ENCODE peak calls at places on chromosomes 6 and 20, in six cellular contexts. One of them, this sample, is unnamed.

GRCh38 chr6:158057213-158057987 is 75.7 kb downstream of the SYNJ2 start:
- DNase-seq in adrenal gland: peak
- DNase-seq in HCT116: peak
- DNase-seq in fibroblast of pulmonary artery: peak
- DNase-seq in neural progenitor cell: no peak
- DNase-seq in GM12878: no peak
- DNase-seq in this sample: peak

GRCh38 chr6:18101873-18102272 is 20.6 kb downstream of the NHLRC1 start:
- DNase-seq in adrenal gland: no peak
- DNase-seq in GM12878: no peak
- DNase-seq in fibroblast of pulmonary artery: no peak
- DNase-seq in neural progenitor cell: no peak
- DNase-seq in HCT116: no peak
- DNase-seq in this sample: no peak

GRCh38 chr20:38112943-38113294 is 52.2 kb downstream of the TGM2 start:
- DNase-seq in fibroblast of pulmonary artery: no peak
- DNase-seq in GM12878: no peak
- DNase-seq in adrenal gland: no peak
- DNase-seq in neural progenitor cell: no peak
- DNase-seq in HCT116: no peak
- DNase-seq in this sample: no peak

GRCh38 chr6:161976569-161976968 is 702.7 kb upstream of the AGPAT4 start:
- DNase-seq in GM12878: no peak
- DNase-seq in adrenal gland: no peak
- DNase-seq in neural progenitor cell: no peak
- DNase-seq in HCT116: no peak
- DNase-seq in fibroblast of pulmonary artery: no peak
- DNase-seq in this sample: no peak

GRCh38 chr20:47568019-47568418 is 66.3 kb downstream of the NCOA3 start:
- DNase-seq in neural progenitor cell: no peak
- DNase-seq in GM12878: no peak
- DNase-seq in adrenal gland: peak
- DNase-seq in fibroblast of pulmonary artery: peak
- DNase-seq in HCT116: no peak
- DNase-seq in this sample: peak

GRCh38 chr6:4973972-4974885 is 29.6 kb downstream of the RPP40 start:
- DNase-seq in GM12878: no peak
- DNase-seq in fibroblast of pulmonary artery: peak
- DNase-seq in neural progenitor cell: peak
- DNase-seq in adrenal gland: no peak
- DNase-seq in HCT116: no peak
- DNase-seq in this sample: peak

GRCh38 chr6:108123946-108124345 is 41.9 kb upstream of the NR2E1 start:
- DNase-seq in HCT116: no peak
- DNase-seq in fibroblast of pulmonary artery: no peak
- DNase-seq in adrenal gland: no peak
- DNase-seq in GM12878: no peak
- DNase-seq in neural progenitor cell: peak
- DNase-seq in this sample: no peak

GRCh38 chr20:62496525-62497218 is 20.9 kb upstream of the GATA5 start:
- DNase-seq in neural progenitor cell: peak
- DNase-seq in adrenal gland: no peak
- DNase-seq in HCT116: no peak
- DNase-seq in fibroblast of pulmonary artery: no peak
- DNase-seq in GM12878: no peak
- DNase-seq in this sample: no peak

GRCh38 chr6:25014806-25015560 is 79.2 kb upstream of the RIPOR2 start:
- DNase-seq in fibroblast of pulmonary artery: peak
- DNase-seq in HCT116: no peak
- DNase-seq in neural progenitor cell: no peak
- DNase-seq in adrenal gland: no peak
- DNase-seq in GM12878: no peak
- DNase-seq in this sample: peak

GRCh38 chr20:39795401-39796272 is 833.5 kb downstream of the DHX35 start:
- DNase-seq in adrenal gland: no peak
- DNase-seq in GM12878: no peak
- DNase-seq in fibroblast of pulmonary artery: no peak
- DNase-seq in neural progenitor cell: no peak
- DNase-seq in HCT116: no peak
- DNase-seq in this sample: peak

GRCh38 chr20:32363492-32363891 is 5.4 kb downstream of the ASXL1 start:
- DNase-seq in GM12878: no peak
- DNase-seq in adrenal gland: no peak
- DNase-seq in neural progenitor cell: no peak
- DNase-seq in fibroblast of pulmonary artery: no peak
- DNase-seq in HCT116: no peak
- DNase-seq in this sample: no peak

GRCh38 chr20:52665441-52665840 is 306.7 kb upstream of the TSHZ2 start:
- DNase-seq in GM12878: no peak
- DNase-seq in neural progenitor cell: no peak
- DNase-seq in HCT116: no peak
- DNase-seq in fibroblast of pulmonary artery: no peak
- DNase-seq in adrenal gland: no peak
- DNase-seq in this sample: no peak

GRCh38 chr6:37175332-37176267 is 5.6 kb downstream of the PIM1 start:
- DNase-seq in adrenal gland: no peak
- DNase-seq in fibroblast of pulmonary artery: peak
- DNase-seq in GM12878: no peak
- DNase-seq in HCT116: no peak
- DNase-seq in neural progenitor cell: no peak
- DNase-seq in this sample: no peak
- H3K4me3 ChIP-seq in adrenal gland: no peak
- H3K4me3 ChIP-seq in fibroblast of pulmonary artery: no peak
- H3K4me3 ChIP-seq in GM12878: no peak
- H3K4me3 ChIP-seq in HCT116: no peak
- H3K4me3 ChIP-seq in neural progenitor cell: no peak
- H3K4me3 ChIP-seq in this sample: no peak

DNA sequence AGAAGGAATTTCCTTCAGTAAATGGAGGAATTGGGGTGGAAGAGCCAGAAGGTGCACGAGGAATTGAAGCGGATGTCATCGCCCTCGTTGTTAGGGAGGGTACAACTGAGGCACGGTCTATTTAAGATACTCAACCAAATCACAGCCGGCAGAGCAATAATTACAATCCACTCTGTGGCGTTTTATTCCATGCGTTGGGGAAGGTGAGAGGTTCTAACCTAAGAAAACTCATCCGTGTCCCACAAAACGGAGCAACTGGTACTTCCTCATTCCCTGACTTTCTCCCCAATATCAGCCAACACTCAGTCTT is 802 bp upstream of the RRBP1 start:
- DNase-seq in HCT116: no peak
- DNase-seq in adrenal gland: no peak
- DNase-seq in fibroblast of pulmonary artery: no peak
- DNase-seq in GM12878: no peak
- DNase-seq in neural progenitor cell: no peak
- DNase-seq in this sample: no peak
- TF ChIP-seq CTCF in HCT116: no peak
- TF ChIP-seq CTCF in adrenal gland: no peak
- TF ChIP-seq CTCF in fibroblast of pulmonary artery: no peak
- TF ChIP-seq CTCF in GM12878: no peak
- TF ChIP-seq CTCF in neural progenitor cell: no peak
- TF ChIP-seq CTCF in this sample: no peak

GRCh38 chr6:79630883-79631799 is at the start of gene SH3BGRL2:
- DNase-seq in HCT116: peak
- DNase-seq in adrenal gland: peak
- DNase-seq in fibroblast of pulmonary artery: peak
- DNase-seq in GM12878: no peak
- DNase-seq in neural progenitor cell: peak
- DNase-seq in this sample: peak

GRCh38 chr6:79627422-79627821 is 3.7 kb upstream of the SH3BGRL2 start:
- DNase-seq in GM12878: no peak
- DNase-seq in fibroblast of pulmonary artery: no peak
- DNase-seq in neural progenitor cell: no peak
- DNase-seq in adrenal gland: no peak
- DNase-seq in HCT116: no peak
- DNase-seq in this sample: no peak

GRCh38 chr6:79625746-79626145 is 5.4 kb upstream of the SH3BGRL2 start:
- DNase-seq in neural progenitor cell: no peak
- DNase-seq in HCT116: no peak
- DNase-seq in GM12878: no peak
- DNase-seq in adrenal gland: no peak
- DNase-seq in fibroblast of pulmonary artery: no peak
- DNase-seq in this sample: no peak

GRCh38 chr6:79630400-79630882 is 688 bp upstream of the SH3BGRL2 start:
- DNase-seq in adrenal gland: no peak
- DNase-seq in GM12878: no peak
- DNase-seq in HCT116: no peak
- DNase-seq in fibroblast of pulmonary artery: no peak
- DNase-seq in neural progenitor cell: no peak
- DNase-seq in this sample: no peak

GRCh38 chr6:79628466-79629288 is 2.5 kb upstream of the SH3BGRL2 start:
- DNase-seq in HCT116: no peak
- DNase-seq in neural progenitor cell: no peak
- DNase-seq in GM12878: no peak
- DNase-seq in adrenal gland: no peak
- DNase-seq in fibroblast of pulmonary artery: no peak
- DNase-seq in this sample: no peak
- H3K4me3 ChIP-seq in HCT116: no peak
- H3K4me3 ChIP-seq in neural progenitor cell: no peak
- H3K4me3 ChIP-seq in GM12878: no peak
- H3K4me3 ChIP-seq in adrenal gland: no peak
- H3K4me3 ChIP-seq in fibroblast of pulmonary artery: no peak
- H3K4me3 ChIP-seq in this sample: no peak

DNA sequence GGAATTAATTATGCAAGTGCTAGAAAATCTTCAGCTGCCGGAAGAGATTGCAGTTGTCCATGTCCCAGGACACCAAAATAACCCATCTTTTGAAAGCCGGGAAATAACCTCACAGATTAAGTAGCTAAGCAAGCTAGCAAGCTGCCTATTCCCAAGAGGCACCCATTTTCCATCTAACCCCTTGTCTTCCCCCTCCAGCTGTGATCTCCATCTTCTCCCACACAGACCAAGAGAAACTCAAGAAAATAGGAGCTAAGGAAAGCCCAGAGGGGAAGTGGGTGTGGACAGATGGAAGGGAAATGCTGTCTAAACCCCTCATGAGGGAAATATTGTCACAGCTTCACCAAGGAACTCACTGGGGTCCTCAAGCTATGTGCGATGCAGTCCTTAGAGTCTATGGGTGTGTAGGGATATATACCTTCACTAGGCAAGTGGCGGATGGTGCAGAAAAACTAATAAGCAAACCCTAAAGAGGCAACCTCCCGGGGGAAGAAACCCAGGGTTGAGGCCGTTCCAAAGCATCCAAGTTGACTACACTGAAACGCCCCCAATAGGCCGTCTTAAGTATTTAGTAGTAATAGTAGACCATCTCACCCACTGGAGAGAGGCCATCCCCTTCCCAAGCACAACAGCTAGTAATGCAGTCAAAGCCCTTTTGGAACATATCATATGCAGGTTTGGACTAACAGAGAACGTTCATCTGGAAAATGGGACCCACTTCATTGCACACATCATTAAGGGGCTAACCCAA is 64.2 kb upstream of the PRSS16 start:
- DNase-seq in HCT116: no peak
- DNase-seq in fibroblast of pulmonary artery: no peak
- DNase-seq in adrenal gland: no peak
- DNase-seq in neural progenitor cell: no peak
- DNase-seq in GM12878: no peak
- DNase-seq in this sample: no peak
- TF ChIP-seq CTCF in HCT116: no peak
- TF ChIP-seq CTCF in fibroblast of pulmonary artery: no peak
- TF ChIP-seq CTCF in adrenal gland: no peak
- TF ChIP-seq CTCF in neural progenitor cell: no peak
- TF ChIP-seq CTCF in GM12878: no peak
- TF ChIP-seq CTCF in this sample: no peak